ENCODE peak calls at places on chromosomes 16 and 17, in six cellular contexts. S, O, L, A, N and Y are unnamed samples.

GRCh38 chr17:71011389-71011788 is 842.1 kb downstream of the KCNJ2 start:
- DNase-seq in S (no peak), O (no peak), L (no peak), A (no peak), N (no peak), Y (no peak)

GRCh38 chr16:85136705-85137322 is 24.5 kb upstream of the CIBAR2 start:
- DNase-seq in S (peak), O (peak), L (peak), A (no peak), N (peak), Y (no peak)

GRCh38 chr16:1308036-1308976 is 1.1 kb upstream of the UBE2I start:
- DNase-seq in S (no peak), O (no peak), L (peak), A (no peak), N (no peak), Y (no peak)

GRCh38 chr17:62189377-62189776 is 124.3 kb upstream of the MED13 start:
- DNase-seq in S (no peak), O (no peak), L (no peak), A (no peak), N (no peak), Y (no peak)

GRCh38 chr17:49742256-49742655 is 21.7 kb downstream of the FAM117A start:
- DNase-seq in S (no peak), O (no peak), L (no peak), A (no peak), N (no peak), Y (no peak)

GRCh38 chr17:14427914-14428639 is 127.2 kb downstream of the HS3ST3B1 start:
- DNase-seq in S (no peak), O (no peak), L (peak), A (no peak), N (no peak), Y (no peak)

GRCh38 chr17:51087072-51087757 is 33.5 kb downstream of the SPAG9 start:
- DNase-seq in S (no peak), O (no peak), L (no peak), A (no peak), N (no peak), Y (no peak)

GRCh38 chr16:4176794-4177438 is 60.7 kb upstream of the ADCY9 start:
- DNase-seq in S (no peak), O (no peak), L (peak), A (peak), N (no peak), Y (no peak)

GRCh38 chr17:77391668-77392375 is 251.1 kb downstream of the SEC14L1 start:
- DNase-seq in S (peak), O (peak), L (peak), A (peak), N (no peak), Y (no peak)

GRCh38 chr16:68146583-68146982 is 61.4 kb downstream of the NFATC3 start:
- DNase-seq in S (no peak), O (no peak), L (no peak), A (no peak), N (no peak), Y (no peak)

GRCh38 chr16:47320546-47321315 is 140.1 kb downstream of the ITFG1 start:
- DNase-seq in S (no peak), O (no peak), L (no peak), A (no peak), N (no peak), Y (no peak)

GRCh38 chr17:36686123-36686669 is 84.8 kb downstream of the MRM1 start:
- DNase-seq in S (no peak), O (no peak), L (no peak), A (no peak), N (no peak), Y (no peak)

GRCh38 chr17:16991349-16992009 is 19.6 kb upstream of the TNFRSF13B start:
- DNase-seq in S (peak), O (peak), L (peak), A (peak), N (peak), Y (peak)

GRCh38 chr16:72739577-72739976 is 308.4 kb downstream of the ZFHX3 start:
- DNase-seq in S (no peak), O (no peak), L (no peak), A (no peak), N (no peak), Y (no peak)

GRCh38 chr16:19765860-19766553 is 47.9 kb downstream of the IQCK start:
- DNase-seq in S (no peak), O (peak), L (peak), A (peak), N (peak), Y (no peak)

GRCh38 chr17:68238894-68239293 is 8.9 kb upstream of the AMZ2 start:
- DNase-seq in S (no peak), O (no peak), L (peak), A (no peak), N (no peak), Y (no peak)

GRCh38 chr16:82067042-82067809 is 32.2 kb downstream of the HSD17B2 start:
- DNase-seq in S (no peak), O (no peak), L (no peak), A (no peak), N (no peak), Y (no peak)

GRCh38 chr16:1745900-1746692 is 25.2 kb downstream of the NME3 start:
- DNase-seq in S (no peak), O (no peak), L (no peak), A (no peak), N (no peak), Y (no peak)

GRCh38 chr17:77125432-77125901 is 15.3 kb upstream of the SEC14L1 start:
- DNase-seq in S (no peak), O (no peak), L (no peak), A (no peak), N (no peak), Y (no peak)

GRCh38 chr16:88360999-88361398 is 21.8 kb upstream of the ZNF469 start:
- DNase-seq in S (no peak), O (no peak), L (no peak), A (no peak), N (no peak), Y (no peak)

GRCh38 chr17:41797377-41797776 is 10.9 kb upstream of the JUP start:
- DNase-seq in S (no peak), O (no peak), L (no peak), A (no peak), N (no peak), Y (no peak)

GRCh38 chr17:31274252-31274651 is 22.8 kb downstream of the OMG start:
- DNase-seq in S (no peak), O (peak), L (no peak), A (no peak), N (no peak), Y (no peak)

GRCh38 chr16:67936124-67936875 is at the start of gene PSMB10:
- DNase-seq in S (peak), O (peak), L (no peak), A (no peak), N (peak), Y (peak)

GRCh38 chr16:30874821-30875717 is 18.8 kb downstream of the BCL7C start:
- DNase-seq in S (peak), O (peak), L (peak), A (peak), N (peak), Y (peak)

GRCh38 chr17:43021739-43022512 is at the start of gene VAT1:
- DNase-seq in S (peak), O (peak), L (peak), A (peak), N (peak), Y (no peak)

GRCh38 chr16:47461598-47462266 is 601 bp downstream of the PHKB start:
- DNase-seq in S (no peak), O (peak), L (peak), A (no peak), N (no peak), Y (no peak)

GRCh38 chr17:81251091-81251942 is 12.2 kb downstream of the NDUFAF8 start:
- DNase-seq in S (no peak), O (no peak), L (peak), A (no peak), N (no peak), Y (no peak)

GRCh38 chr16:51982715-51983680 is 563.9 kb downstream of the TOX3 start:
- DNase-seq in S (no peak), O (peak), L (peak), A (no peak), N (peak), Y (no peak)

GRCh38 chr16:47017636-47018035 is 44.2 kb upstream of the DNAJA2 start:
- DNase-seq in S (no peak), O (no peak), L (no peak), A (no peak), N (no peak), Y (no peak)

GRCh38 chr17:65544658-65545057 is 16.8 kb downstream of the AXIN2 start:
- DNase-seq in S (no peak), O (no peak), L (no peak), A (no peak), N (no peak), Y (no peak)

GRCh38 chr16:17222756-17223411 is 247.9 kb downstream of the XYLT1 start:
- DNase-seq in S (no peak), O (peak), L (peak), A (no peak), N (no peak), Y (no peak)

GRCh38 chr17:35368086-35368824 is 5.2 kb downstream of the SLFN11 start:
- DNase-seq in S (no peak), O (peak), L (peak), A (no peak), N (no peak), Y (no peak)

GRCh38 chr17:42618442-42619150 is 9.1 kb downstream of the TUBG1 start:
- DNase-seq in S (peak), O (no peak), L (peak), A (peak), N (peak), Y (no peak)

GRCh38 chr17:10631048-10631700 is 25.9 kb downstream of the MYH3 start:
- DNase-seq in S (no peak), O (no peak), L (peak), A (no peak), N (no peak), Y (no peak)

GRCh38 chr16:79997257-79997656 is 396.7 kb upstream of the MAF start:
- DNase-seq in S (no peak), O (no peak), L (no peak), A (no peak), N (no peak), Y (no peak)

GRCh38 chr16:11783319-11784047 is 13.6 kb downstream of the ZC3H7A start:
- DNase-seq in S (no peak), O (no peak), L (no peak), A (no peak), N (no peak), Y (no peak)

GRCh38 chr17:75238684-75239191 is 22.7 kb downstream of the GGA3 start:
- DNase-seq in S (peak), O (no peak), L (peak), A (no peak), N (peak), Y (no peak)

GRCh38 chr17:61279476-61280145 is 120.0 kb upstream of the TBX2 start:
- DNase-seq in S (no peak), O (no peak), L (no peak), A (no peak), N (no peak), Y (no peak)

GRCh38 chr16:86534779-86535605 is 20.0 kb downstream of the MTHFSD start:
- DNase-seq in S (no peak), O (no peak), L (no peak), A (no peak), N (no peak), Y (no peak)

GRCh38 chr17:54968259-54968953 is at the start of the genes COX11 and STXBP4:
- DNase-seq in S (peak), O (peak), L (peak), A (peak), N (peak), Y (peak)
- TF ChIP-seq POLR2A in S (peak), O (peak), L (peak), A (peak), N (peak), Y (peak)

GRCh38 chr17:57990037-57990436 is 2.0 kb upstream of the VEZF1 start:
- DNase-seq in S (no peak), O (no peak), L (no peak), A (no peak), N (no peak), Y (no peak)

GRCh38 chr17:57987582-57988300 is at the start of gene VEZF1:
- DNase-seq in S (peak), O (peak), L (peak), A (peak), N (peak), Y (no peak)

GRCh38 chr17:57986841-57987581 is 1.0 kb downstream of the VEZF1 start:
- DNase-seq in S (peak), O (no peak), L (peak), A (peak), N (peak), Y (no peak)

GRCh38 chr17:57989011-57989345 is 924 bp upstream of the VEZF1 start:
- DNase-seq in S (no peak), O (no peak), L (peak), A (no peak), N (peak), Y (no peak)

GRCh38 chr17:57988301-57989010 is 402 bp upstream of the VEZF1 start:
- DNase-seq in S (peak), O (peak), L (peak), A (peak), N (peak), Y (no peak)
- TF ChIP-seq POLR2A in S (no peak), O (no peak), L (peak), A (no peak), N (no peak), Y (peak)

DNA sequence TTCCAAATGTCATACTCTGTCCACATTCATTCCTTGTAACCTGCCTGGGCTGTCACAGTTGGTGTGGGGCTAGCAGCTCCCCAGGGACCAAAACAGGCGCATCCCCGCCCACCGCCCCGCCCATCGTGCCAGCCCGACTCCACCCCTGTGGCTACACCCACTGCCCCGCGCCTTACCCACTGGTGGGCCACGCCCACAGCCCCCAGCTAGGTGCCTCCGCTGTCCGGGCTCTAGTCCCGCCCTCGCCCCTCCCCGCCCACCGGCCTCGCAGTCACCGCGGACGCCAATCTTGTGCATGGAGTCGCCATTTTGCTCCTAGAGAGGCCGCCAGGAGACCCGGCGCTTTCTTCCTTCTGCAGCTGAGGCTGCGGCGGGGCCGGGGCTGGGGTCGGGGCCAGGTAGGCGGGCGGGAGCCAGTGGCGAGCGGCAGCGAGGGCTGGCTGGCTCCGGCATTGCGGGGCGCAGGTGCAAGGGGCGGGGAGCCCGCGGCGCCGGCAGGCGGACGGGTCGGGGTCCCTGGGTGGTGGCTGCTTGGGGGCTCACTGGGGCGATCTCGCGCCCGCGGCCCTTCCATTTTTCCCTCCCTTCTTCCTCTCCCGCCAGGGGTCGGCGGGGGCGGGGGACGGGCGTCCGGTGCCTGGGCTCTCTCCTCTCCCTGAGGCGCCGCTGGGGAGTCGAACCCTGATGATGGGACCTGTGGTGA is at the start of gene PRPSAP2:
- DNase-seq in S (peak), O (peak), L (peak), A (peak), N (peak), Y (peak)
- TF ChIP-seq POLR2A in S (no peak), O (peak), L (peak), A (no peak), N (no peak), Y (no peak)

DNA sequence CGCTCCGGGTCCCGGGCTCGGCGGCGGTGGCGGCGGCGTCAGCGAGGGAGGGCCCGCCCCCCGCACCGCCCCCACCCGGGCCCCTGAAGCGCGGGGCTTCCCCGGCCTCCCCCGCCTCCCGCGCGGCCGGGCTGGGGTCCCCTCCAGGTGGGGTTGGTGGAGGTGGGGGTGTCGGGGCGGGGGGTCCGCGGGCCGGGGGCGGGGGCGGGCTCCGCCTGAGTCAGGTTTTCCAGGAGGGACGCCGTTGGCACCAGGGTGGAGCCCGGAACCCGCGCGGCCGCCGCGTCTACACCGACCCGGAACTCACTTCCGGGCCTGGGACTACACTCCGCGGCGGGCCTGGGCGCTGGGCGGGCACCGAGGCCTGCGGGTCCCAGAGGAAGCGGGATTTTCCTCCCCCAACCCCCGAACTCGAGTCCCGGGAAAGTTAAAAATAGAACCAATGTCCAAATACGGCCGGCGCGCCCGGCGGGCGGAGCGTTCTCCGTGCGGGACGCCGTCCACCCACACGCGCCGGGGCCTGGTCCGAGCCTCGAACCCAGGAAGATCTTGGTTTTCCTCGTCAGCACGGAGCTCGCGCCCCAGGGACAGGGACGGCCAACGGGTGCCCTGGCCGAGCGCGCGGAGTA is 6.6 kb downstream of the MYO1C start:
- DNase-seq in S (peak), O (peak), L (peak), A (peak), N (peak), Y (no peak)
- TF ChIP-seq POLR2A in S (peak), O (peak), L (peak), A (no peak), N (no peak), Y (no peak)

GRCh38 chr17:63695889-63696288 is 4.0 kb downstream of the LIMD2 start:
- DNase-seq in S (no peak), O (no peak), L (no peak), A (no peak), N (no peak), Y (no peak)

GRCh38 chr17:63694974-63695773 is 4.8 kb downstream of the LIMD2 start:
- DNase-seq in S (no peak), O (no peak), L (no peak), A (no peak), N (no peak), Y (no peak)

GRCh38 chr17:63698381-63698885 is 1.5 kb downstream of the LIMD2 start:
- DNase-seq in S (no peak), O (no peak), L (no peak), A (no peak), N (peak), Y (no peak)

GRCh38 chr17:63697341-63698286 is 2.3 kb downstream of the LIMD2 start:
- DNase-seq in S (no peak), O (no peak), L (peak), A (no peak), N (peak), Y (no peak)

DNA sequence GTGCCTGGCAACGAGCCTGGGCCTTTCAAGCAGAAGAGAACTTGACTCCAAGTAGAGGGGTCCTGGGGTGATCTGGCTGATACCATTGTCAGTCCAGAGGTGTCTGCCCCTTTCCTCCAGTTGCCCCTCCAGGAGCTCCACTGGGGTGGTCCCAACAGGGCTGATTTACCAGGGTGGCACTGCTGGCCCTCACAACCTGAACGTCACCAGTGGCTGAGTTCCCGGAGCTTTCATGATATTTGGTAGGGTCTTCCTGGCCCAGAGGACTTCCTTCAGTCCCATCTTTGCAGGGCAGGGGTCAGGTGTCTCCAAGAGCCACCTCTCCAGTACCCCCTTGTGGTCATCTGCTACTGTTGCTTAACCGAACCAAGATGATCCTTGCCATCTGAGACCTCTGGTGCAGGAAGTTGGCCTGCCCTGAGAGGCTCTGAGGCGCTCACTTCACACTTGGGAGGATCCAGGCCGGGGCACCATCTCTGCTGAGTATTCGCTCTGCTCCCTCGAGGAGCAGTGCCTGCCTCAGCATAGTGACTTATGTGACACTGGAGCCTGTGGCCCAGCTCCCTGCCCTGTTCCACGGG is 3.5 kb downstream of the LIMD2 start:
- DNase-seq in S (no peak), O (no peak), L (peak), A (no peak), N (peak), Y (no peak)
- TF ChIP-seq POLR2A in S (no peak), O (no peak), L (no peak), A (no peak), N (no peak), Y (no peak)

DNA sequence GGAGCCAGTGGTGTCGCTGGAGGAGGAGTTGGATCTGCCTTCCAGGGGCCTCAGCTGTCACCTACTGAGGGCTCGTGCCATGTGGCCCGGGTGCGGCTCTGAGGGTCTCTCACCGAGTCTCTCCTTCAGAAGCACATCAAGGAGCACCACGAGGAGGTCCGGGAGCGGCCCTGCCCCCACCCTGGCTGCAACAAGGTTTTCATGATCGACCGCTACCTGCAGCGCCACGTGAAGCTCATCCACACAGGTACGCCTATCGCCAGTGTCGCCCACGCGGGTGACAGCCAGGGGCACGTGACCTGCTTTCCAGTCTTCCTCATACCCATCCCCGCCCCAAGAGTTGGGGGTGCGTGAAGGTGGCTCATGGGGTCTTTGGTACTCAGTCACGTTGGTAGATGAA is 12.5 kb downstream of the ZNF276 start:
- DNase-seq in S (no peak), O (no peak), L (no peak), A (no peak), N (no peak), Y (no peak)
- TF ChIP-seq POLR2A in S (no peak), O (no peak), L (no peak), A (no peak), N (no peak), Y (no peak)